ENCODE peak calls at places on chromosomes 7 and 10, in eight cellular contexts. C is stimulated activated CD4-positive, alpha-beta T cell treated with anti-CD3 and anti-CD28 coated beads, Interleukin-15, amount 100 ng/mL, for 1 hour; N is activated T-helper 1 cell treated with anti-CD3 and anti-CD28 coated beads, Interleukin-2, amount 50 U/mL, for 16 hours; I is Right ventricle myocardium superior; O is SK-N-SH; K is KBM-7; J is midbrain; A is central memory CD4-positive, alpha-beta T cell. L is an unnamed sample.

GRCh38 chr7:36683111-36683510 is 41.2 kb downstream of the AOAH start:
- DNase-seq in K (no peak), N (no peak), I (no peak), C (no peak), O (no peak), A (no peak), J (no peak), L (no peak)

GRCh38 chr7:16753102-16753931 is at the start of gene TSPAN13:
- DNase-seq in O (peak; percentile 93), J (peak; percentile 54), A (peak; percentile 37), N (no peak), K (peak; percentile 89), I (peak; percentile 86), C (peak; percentile 29), L (no peak)

GRCh38 chr7:134703781-134704180 is 57.1 kb downstream of the BPGM start:
- DNase-seq in C (no peak), O (no peak), I (no peak), A (no peak), J (no peak), K (no peak), N (no peak), L (no peak)

GRCh38 chr7:37916673-37917660 is at the start of gene SFRP4:
- DNase-seq in A (no peak), N (no peak), O (peak; percentile 77), C (no peak), I (peak; percentile 72), J (peak; percentile 73), K (peak; percentile 81), L (no peak)

GRCh38 chr7:893686-894085 is 17.3 kb downstream of the GET4 start:
- DNase-seq in I (no peak), J (no peak), C (no peak), O (no peak), N (no peak), K (no peak), A (no peak), L (no peak)

GRCh38 chr7:12731214-12731656 is 43.8 kb downstream of the ARL4A start:
- DNase-seq in J (no peak), C (no peak), N (no peak), O (no peak), I (no peak), K (peak; percentile 60), A (peak; percentile 21), L (no peak)

GRCh38 chr7:154863766-154864530 is 139.0 kb downstream of the PAXIP1 start:
- DNase-seq in N (no peak), C (no peak), O (peak; percentile 34), J (no peak), I (no peak), A (no peak), K (no peak), L (no peak)

GRCh38 chr7:27152816-27153486 is 568 bp upstream of the HOXA3 start:
- DNase-seq in C (no peak), K (no peak), J (no peak), O (peak; percentile 43), N (no peak), A (no peak), I (no peak), L (no peak)

GRCh38 chr7:27183682-27184341 is 1.2 kb downstream of the HOXA11 start:
- DNase-seq in A (no peak), K (no peak), I (no peak), N (peak; percentile 2), J (no peak), O (peak; percentile 75), C (no peak), L (no peak)

GRCh38 chr7:388461-388960 is 98.5 kb downstream of the FOXL3 start:
- DNase-seq in J (no peak), N (peak; percentile 2), C (no peak), O (no peak), A (no peak), I (peak; percentile 69), K (no peak), L (no peak)

GRCh38 chr7:29408841-29409243 is 154.8 kb upstream of the PRR15 start:
- DNase-seq in K (peak; percentile 65), J (peak; percentile 84), I (no peak), N (no peak), C (no peak), O (peak; percentile 76), A (peak; percentile 36), L (peak; percentile 68)

GRCh38 chr10:6202098-6202683 is 541 bp upstream of the PFKFB3 start:
- DNase-seq in C (no peak), A (no peak), I (no peak), O (no peak), J (no peak), K (no peak), N (no peak), L (no peak)

GRCh38 chr10:127207081-127207480 is 10.7 kb upstream of the INSYN2A start:
- DNase-seq in K (no peak), A (no peak), J (no peak), C (no peak), O (no peak), I (no peak), N (no peak), L (no peak)

GRCh38 chr7:137395425-137395824 is 51.9 kb upstream of the PTN start:
- DNase-seq in O (no peak), A (no peak), C (no peak), N (no peak), K (no peak), I (no peak), J (peak; percentile 74), L (no peak)

GRCh38 chr7:157136372-157136771 is 2.4 kb upstream of the UBE3C start:
- DNase-seq in O (no peak), C (no peak), I (no peak), J (no peak), N (no peak), A (no peak), K (peak; percentile 65), L (no peak)

GRCh38 chr7:101869026-101869900 is 51.8 kb downstream of the CUX1 start:
- DNase-seq in C (no peak), K (no peak), I (no peak), A (no peak), J (no peak), O (no peak), N (no peak), L (no peak)

GRCh38 chr10:107971973-107972372 is 807.5 kb upstream of the SORCS1 start:
- DNase-seq in K (no peak), N (no peak), I (no peak), J (no peak), O (no peak), C (no peak), A (no peak), L (no peak)

GRCh38 chr10:29191674-29192073 is 97.2 kb upstream of the LYZL1 start:
- DNase-seq in A (no peak), N (no peak), J (no peak), O (no peak), I (no peak), C (no peak), K (peak; percentile 19), L (no peak)

GRCh38 chr10:96384471-96384870 is 25.7 kb upstream of the OPALIN start:
- DNase-seq in O (no peak), I (no peak), J (no peak), C (no peak), K (no peak), A (no peak), N (no peak), L (no peak)

GRCh38 chr7:5231116-5231515 is 41.1 kb downstream of the WIPI2 start:
- DNase-seq in C (no peak), N (no peak), A (no peak), J (no peak), I (peak; percentile 37), K (no peak), O (no peak), L (no peak)

GRCh38 chr10:71316081-71316785 is 2.8 kb upstream of the SLC29A3 start:
- DNase-seq in N (no peak), I (no peak), A (no peak), J (no peak), K (no peak), O (no peak), C (no peak), L (no peak)

GRCh38 chr10:77030408-77030717 is 607.2 kb downstream of the KCNMA1 start:
- DNase-seq in N (no peak), J (no peak), K (no peak), A (no peak), C (no peak), I (no peak), O (no peak), L (no peak)

GRCh38 chr7:55964261-55964801 is at the start of gene NIPSNAP2:
- DNase-seq in J (peak; percentile 65), K (peak; percentile 27), O (peak; percentile 99), C (peak; percentile 63), N (peak; percentile 33), A (peak; percentile 65), I (peak; percentile 72), L (peak; percentile 45)

GRCh38 chr10:34622914-34623313 is 192.2 kb downstream of the PARD3 start:
- DNase-seq in O (no peak), N (no peak), A (no peak), I (no peak), C (no peak), J (no peak), K (no peak), L (no peak)

GRCh38 chr10:17578603-17579002 is 38.6 kb downstream of the HACD1 start:
- DNase-seq in N (no peak), O (no peak), I (no peak), K (peak; percentile 83), J (no peak), A (no peak), C (no peak), L (no peak)

GRCh38 chr7:148866362-148866761 is 17.7 kb downstream of the EZH2 start:
- DNase-seq in O (no peak), C (no peak), A (no peak), K (no peak), I (no peak), N (no peak), J (no peak), L (no peak)

GRCh38 chr10:79416578-79417255 is 28.7 kb downstream of the ZCCHC24 start:
- DNase-seq in K (no peak), O (no peak), J (no peak), C (no peak), I (peak; percentile 25), N (no peak), A (no peak), L (no peak)

GRCh38 chr10:55793024-55793423 is 568.0 kb downstream of the ZWINT start:
- DNase-seq in K (no peak), N (no peak), O (no peak), I (no peak), J (no peak), C (no peak), A (no peak), L (no peak)

L was measured in effector memory CD8-positive, alpha-beta T cell.